ENCODE peak calls at places on chromosome 20, in four cellular contexts. G, U, V and T are unnamed samples.

GRCh38 chr20:19213946-19214490 is 1.6 kb downstream of the SLC24A3 start:
- DNase-seq in G (no peak), U (no peak), V (no peak), T (no peak)

GRCh38 chr20:58173930-58174707 is 54.3 kb downstream of the ANKRD60 start:
- DNase-seq in G (no peak), U (no peak), V (no peak), T (no peak)

GRCh38 chr20:38789503-38790209 is 15.8 kb upstream of the PPP1R16B start:
- DNase-seq in G (no peak), U (no peak), V (no peak), T (no peak)

GRCh38 chr20:54573838-54574237 is 98.4 kb downstream of the DOK5 start:
- DNase-seq in G (no peak), U (no peak), V (no peak), T (no peak)

GRCh38 chr20:43844778-43845614 is 69.7 kb upstream of the TOX2 start:
- DNase-seq in G (no peak), U (no peak), V (no peak), T (no peak)

GRCh38 chr20:3105256-3106137 is 21.0 kb upstream of the AVP start:
- DNase-seq in G (no peak), U (no peak), V (no peak), T (no peak)

GRCh38 chr20:20411841-20412240 is 43.9 kb downstream of the INSM1 start:
- DNase-seq in G (no peak), U (no peak), V (no peak), T (no peak)

GRCh38 chr20:46959821-46960220 is 65.2 kb downstream of the EYA2 start:
- DNase-seq in G (no peak), U (no peak), V (no peak), T (no peak)

GRCh38 chr20:19749537-19749936 is 8.5 kb upstream of the RIN2 start:
- DNase-seq in G (no peak), U (no peak), V (no peak), T (no peak)

GRCh38 chr20:8127553-8128255 is 4.4 kb upstream of the PLCB1 start:
- DNase-seq in G (no peak), U (peak), V (no peak), T (no peak)

GRCh38 chr20:53990768-53991472 is 79.5 kb downstream of the BCAS1 start:
- DNase-seq in G (no peak), U (no peak), V (no peak), T (no peak)

GRCh38 chr20:16821211-16822089 is 73.3 kb downstream of the OTOR start:
- DNase-seq in G (peak), U (no peak), V (peak), T (no peak)

GRCh38 chr20:25270829-25271251 is 23.0 kb downstream of the PYGB start:
- DNase-seq in G (no peak), U (no peak), V (no peak), T (no peak)
- TF ChIP-seq SPI1 in G (no peak), U (no peak), V (no peak), T (no peak)

GRCh38 chr20:50129662-50130345 is 16.9 kb upstream of the UBE2V1 start:
- DNase-seq in G (no peak), U (no peak), V (peak), T (peak)

GRCh38 chr20:50128520-50128905 is 15.6 kb upstream of the UBE2V1 start:
- DNase-seq in G (no peak), U (no peak), V (no peak), T (no peak)

GRCh38 chr20:50133041-50133440 is 20.1 kb upstream of the UBE2V1 start:
- DNase-seq in G (no peak), U (no peak), V (no peak), T (no peak)

GRCh38 chr20:50130346-50130703 is 17.4 kb upstream of the UBE2V1 start:
- DNase-seq in G (no peak), U (no peak), V (no peak), T (no peak)

DNA sequence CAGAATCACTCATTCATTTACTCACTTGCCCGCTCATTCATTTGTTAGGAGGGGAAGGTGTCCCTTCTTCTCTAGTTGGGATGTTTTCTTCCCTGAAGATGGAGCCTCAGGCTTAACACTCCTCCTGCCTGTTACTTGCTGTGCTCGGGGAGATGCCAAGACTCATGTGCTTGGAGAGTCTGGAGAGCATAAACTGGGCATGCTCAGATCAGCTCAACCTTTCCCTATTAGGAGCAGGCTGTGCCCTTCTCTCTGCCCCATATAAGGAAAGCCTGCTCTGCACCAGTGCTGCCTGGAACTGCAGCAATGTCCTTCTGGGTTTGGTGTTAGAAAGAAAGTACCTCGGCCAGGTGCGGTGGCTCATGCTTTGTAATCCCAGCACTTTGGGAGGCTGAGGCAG is 18.0 kb upstream of the UBE2V1 start:
- DNase-seq in G (no peak), U (no peak), V (no peak), T (no peak)
- TF ChIP-seq POLR2AphosphoS5 in G (no peak), U (no peak), V (no peak), T (no peak)

GRCh38 chr20:51403465-51404220 is 138.9 kb downstream of the NFATC2 start:
- DNase-seq in G (no peak), U (no peak), V (no peak), T (no peak)

GRCh38 chr20:51400051-51400926 is 142.2 kb downstream of the NFATC2 start:
- DNase-seq in G (no peak), U (peak), V (no peak), T (peak)

GRCh38 chr20:51402201-51402600 is 140.3 kb downstream of the NFATC2 start:
- DNase-seq in G (peak), U (no peak), V (no peak), T (no peak)

GRCh38 chr20:51409192-51409875 is 133.2 kb downstream of the NFATC2 start:
- DNase-seq in G (no peak), U (no peak), V (no peak), T (no peak)

GRCh38 chr20:51404297-51405060 is 138.0 kb downstream of the NFATC2 start:
- DNase-seq in G (no peak), U (peak), V (no peak), T (peak)
- TF ChIP-seq SPI1 in G (no peak), U (no peak), V (no peak), T (peak)

GRCh38 chr20:35619196-35620095 is 3.8 kb downstream of the SPAG4 start:
- DNase-seq in G (no peak), U (peak), V (no peak), T (peak)
- TF ChIP-seq POLR2AphosphoS5 in G (no peak), U (peak), V (no peak), T (no peak)

GRCh38 chr20:63579017-63579705 is 5.1 kb upstream of the HELZ2 start:
- DNase-seq in G (no peak), U (no peak), V (no peak), T (no peak)
- TF ChIP-seq SPI1 in G (no peak), U (no peak), V (no peak), T (no peak)

DNA sequence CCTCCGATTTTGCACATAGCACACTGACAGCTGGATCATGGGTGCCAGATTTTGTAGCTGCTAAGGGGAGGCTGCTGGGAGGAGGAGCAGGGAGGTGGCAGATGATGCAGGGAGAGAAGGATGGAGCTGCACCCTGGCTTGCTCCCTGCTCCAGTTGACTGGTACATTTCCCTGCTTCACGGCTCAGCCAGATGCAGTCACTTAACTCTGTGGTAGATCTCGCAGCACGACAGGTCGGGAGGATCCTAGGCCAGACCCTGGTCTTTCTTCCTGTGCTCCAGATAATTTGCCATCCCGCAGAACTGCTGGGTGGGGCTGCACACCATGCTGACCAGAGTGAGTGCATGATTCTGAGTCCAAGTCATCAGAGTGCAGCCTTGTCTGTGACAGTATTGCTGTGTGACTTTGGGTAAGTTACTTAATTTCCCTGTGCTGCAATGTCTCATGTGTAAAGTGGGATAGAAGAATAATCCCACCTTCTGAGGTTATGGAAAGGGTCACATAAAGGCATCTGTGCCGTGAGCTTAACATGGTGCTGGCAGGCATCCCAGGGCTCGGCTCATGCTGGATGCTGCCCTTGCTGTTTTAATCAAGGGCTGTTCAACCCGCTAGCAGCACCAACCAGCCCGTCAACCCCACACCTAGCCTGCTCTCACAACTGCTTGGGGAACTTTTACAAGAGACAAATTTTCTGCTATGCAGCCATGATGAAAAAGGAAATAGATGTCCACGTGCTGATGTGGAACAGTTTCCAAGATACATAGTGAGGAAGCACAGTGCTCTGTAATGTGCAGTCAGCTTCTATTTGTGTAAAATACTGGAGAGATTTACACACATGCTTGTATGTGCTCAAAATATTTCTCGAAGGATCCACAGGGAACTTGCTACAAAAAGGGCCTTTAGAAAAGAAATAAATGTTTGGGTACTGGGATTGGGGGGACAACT is 257.8 kb downstream of the CDH26 start:
- DNase-seq in G (no peak), U (no peak), V (no peak), T (no peak)
- TF ChIP-seq POLR2AphosphoS5 in G (no peak), U (no peak), V (no peak), T (no peak)

DNA sequence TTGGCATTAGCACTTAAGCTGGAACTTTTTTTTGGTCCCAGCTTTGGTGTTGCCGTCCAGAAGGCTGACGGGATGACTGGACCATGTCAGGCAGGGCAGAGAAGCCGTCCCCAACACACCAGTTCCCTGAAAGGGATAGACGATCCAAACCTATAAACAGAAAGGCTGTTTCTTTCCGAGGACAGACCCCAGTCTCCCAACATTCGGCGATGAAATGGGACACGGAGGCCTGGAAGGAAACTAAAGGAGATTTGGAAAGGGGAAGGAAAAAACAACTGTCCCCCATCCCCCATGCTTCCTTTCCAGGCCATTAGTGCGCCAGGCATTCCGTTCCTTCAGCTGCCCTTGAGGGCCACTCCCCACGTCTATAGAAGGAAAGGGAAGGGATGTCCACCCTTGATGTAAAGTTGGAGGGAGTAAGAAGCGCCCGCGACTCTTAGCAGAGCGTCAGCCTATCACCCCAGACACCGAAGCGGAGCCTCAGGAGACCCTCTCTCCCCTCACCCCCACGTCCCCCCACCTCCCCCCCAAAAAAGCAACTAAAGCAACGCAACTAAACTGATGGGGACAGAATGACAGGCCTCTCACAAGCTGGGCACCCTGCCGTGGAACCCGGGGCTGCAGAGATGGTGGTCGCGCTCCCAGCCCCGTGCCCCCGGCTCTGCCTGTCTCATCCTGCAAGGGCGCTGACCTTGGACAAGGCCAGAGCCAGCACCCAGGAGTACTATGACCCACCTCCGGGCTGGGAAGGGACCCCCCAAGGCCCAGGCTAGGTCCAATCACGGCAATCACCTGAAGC is 638 bp downstream of the BLCAP start:
- DNase-seq in G (peak), U (no peak), V (no peak), T (no peak)
- TF ChIP-seq SPI1 in G (no peak), U (no peak), V (no peak), T (no peak)